ENCODE peak calls at places on chromosomes 13 and 19, in four cellular contexts. P is neural progenitor cell, J is fibroblast of mammary gland, T is hypothalamus. D is an unnamed sample.

GRCh38 chr19:47351545-47351944 is 2.4 kb downstream of the DHX34 start:
- DNase-seq in P (peak), J (peak), T (peak), D (peak)

GRCh38 chr13:50085063-50085462 is 69.8 kb downstream of the KCNRG start:
- DNase-seq in P (peak), J (peak), T (no peak), D (no peak)

GRCh38 chr13:44763604-44764311 is 187.6 kb upstream of the TSC22D1 start:
- DNase-seq in P (no peak), J (peak), T (no peak), D (peak)

GRCh38 chr19:13899912-13900584 is 5.9 kb downstream of the BRME1 start:
- DNase-seq in P (no peak), J (peak), T (no peak), D (no peak)

GRCh38 chr13:33230178-33230881 is 55.2 kb downstream of the STARD13 start:
- DNase-seq in P (no peak), J (peak), T (no peak), D (no peak)

GRCh38 chr13:99376924-99377323 is 69.7 kb upstream of the GPR183 start:
- DNase-seq in P (no peak), J (no peak), T (no peak), D (no peak)

GRCh38 chr19:46537136-46538097 is 41.8 kb upstream of the PNMA8B start:
- DNase-seq in P (peak), J (peak), T (no peak), D (peak)

GRCh38 chr19:36420961-36421748 is 2.7 kb upstream of the ZFP82 start:
- DNase-seq in P (peak), J (peak), T (no peak), D (peak)

GRCh38 chr13:95201814-95202521 is 99.3 kb downstream of the ABCC4 start:
- DNase-seq in P (no peak), J (no peak), T (no peak), D (no peak)

GRCh38 chr19:10764340-10764894 is 46.5 kb downstream of the DNM2 start:
- DNase-seq in P (no peak), J (no peak), T (no peak), D (no peak)